ENCODE peak calls at places on chromosomes 3 and 15, in six cellular contexts. One of them, this sample, is unnamed.

GRCh38 chr3:42685363-42685881 is at the start of gene KLHL40:
- DNase-seq in aorta: peak
- DNase-seq in NCI-H2029: no peak
- DNase-seq in H9: no peak
- DNase-seq in fibroblast of gingiva: no peak
- DNase-seq in NCI-H1436 treated with DMSO at 0.1 percent for 48 hours: no peak
- DNase-seq in this sample: no peak

GRCh38 chr3:119352863-119353527 is 58.8 kb downstream of the ARHGAP31 start:
- DNase-seq in aorta: no peak
- DNase-seq in NCI-H2029: no peak
- DNase-seq in H9: no peak
- DNase-seq in fibroblast of gingiva: peak
- DNase-seq in NCI-H1436 treated with DMSO at 0.1 percent for 48 hours: no peak
- DNase-seq in this sample: peak

GRCh38 chr3:52246728-52247454 is 1.3 kb downstream of the PPM1M start:
- DNase-seq in aorta: peak
- DNase-seq in NCI-H2029: no peak
- DNase-seq in H9: peak
- DNase-seq in fibroblast of gingiva: no peak
- DNase-seq in NCI-H1436 treated with DMSO at 0.1 percent for 48 hours: no peak
- DNase-seq in this sample: no peak

GRCh38 chr15:78037779-78038305 is 39.7 kb downstream of the TBC1D2B start:
- DNase-seq in aorta: no peak
- DNase-seq in NCI-H2029: no peak
- DNase-seq in H9: no peak
- DNase-seq in fibroblast of gingiva: no peak
- DNase-seq in NCI-H1436 treated with DMSO at 0.1 percent for 48 hours: no peak
- DNase-seq in this sample: no peak

GRCh38 chr15:29003446-29004233 is 117.9 kb downstream of the APBA2 start:
- DNase-seq in aorta: no peak
- DNase-seq in NCI-H2029: no peak
- DNase-seq in H9: no peak
- DNase-seq in fibroblast of gingiva: no peak
- DNase-seq in NCI-H1436 treated with DMSO at 0.1 percent for 48 hours: no peak
- DNase-seq in this sample: no peak

GRCh38 chr3:194773666-194774455 is 88.2 kb downstream of the FAM43A start:
- DNase-seq in aorta: no peak
- DNase-seq in NCI-H2029: no peak
- DNase-seq in H9: no peak
- DNase-seq in fibroblast of gingiva: peak
- DNase-seq in NCI-H1436 treated with DMSO at 0.1 percent for 48 hours: no peak
- DNase-seq in this sample: peak

GRCh38 chr3:38582316-38582715 is 67.2 kb downstream of the SCN5A start:
- DNase-seq in aorta: no peak
- DNase-seq in NCI-H2029: no peak
- DNase-seq in H9: no peak
- DNase-seq in fibroblast of gingiva: no peak
- DNase-seq in NCI-H1436 treated with DMSO at 0.1 percent for 48 hours: no peak
- DNase-seq in this sample: no peak

GRCh38 chr3:185813205-185813604 is 11.6 kb downstream of the IGF2BP2 start:
- DNase-seq in aorta: no peak
- DNase-seq in NCI-H2029: no peak
- DNase-seq in H9: no peak
- DNase-seq in fibroblast of gingiva: peak
- DNase-seq in NCI-H1436 treated with DMSO at 0.1 percent for 48 hours: no peak
- DNase-seq in this sample: peak

GRCh38 chr15:35182841-35183479 is 97.9 kb upstream of the NANOGP8 start:
- DNase-seq in aorta: no peak
- DNase-seq in NCI-H2029: no peak
- DNase-seq in H9: peak
- DNase-seq in fibroblast of gingiva: no peak
- DNase-seq in NCI-H1436 treated with DMSO at 0.1 percent for 48 hours: no peak
- DNase-seq in this sample: no peak

GRCh38 chr15:38687340-38687739 is 122.7 kb upstream of the RASGRP1 start:
- DNase-seq in aorta: no peak
- DNase-seq in NCI-H2029: no peak
- DNase-seq in H9: no peak
- DNase-seq in fibroblast of gingiva: peak
- DNase-seq in NCI-H1436 treated with DMSO at 0.1 percent for 48 hours: no peak
- DNase-seq in this sample: peak

GRCh38 chr15:47422901-47423300 is 294.4 kb upstream of the SEMA6D start:
- DNase-seq in aorta: no peak
- DNase-seq in NCI-H2029: no peak
- DNase-seq in H9: no peak
- DNase-seq in fibroblast of gingiva: peak
- DNase-seq in NCI-H1436 treated with DMSO at 0.1 percent for 48 hours: no peak
- DNase-seq in this sample: peak

GRCh38 chr15:93467327-93467726 is 378.3 kb upstream of the RGMA start:
- DNase-seq in aorta: peak
- DNase-seq in NCI-H2029: peak
- DNase-seq in H9: no peak
- DNase-seq in fibroblast of gingiva: no peak
- DNase-seq in NCI-H1436 treated with DMSO at 0.1 percent for 48 hours: no peak
- DNase-seq in this sample: no peak

GRCh38 chr3:172746476-172746875 is 4.0 kb upstream of the ECT2 start:
- DNase-seq in aorta: no peak
- DNase-seq in NCI-H2029: no peak
- DNase-seq in H9: no peak
- DNase-seq in fibroblast of gingiva: no peak
- DNase-seq in NCI-H1436 treated with DMSO at 0.1 percent for 48 hours: no peak
- DNase-seq in this sample: peak

GRCh38 chr3:141926929-141927328 is 50.5 kb downstream of the ATP1B3 start:
- DNase-seq in aorta: peak
- DNase-seq in NCI-H2029: no peak
- DNase-seq in H9: no peak
- DNase-seq in fibroblast of gingiva: no peak
- DNase-seq in NCI-H1436 treated with DMSO at 0.1 percent for 48 hours: no peak
- DNase-seq in this sample: no peak

GRCh38 chr15:67998599-67999122 is 55.5 kb upstream of the PIAS1 start:
- DNase-seq in aorta: no peak
- DNase-seq in NCI-H2029: no peak
- DNase-seq in H9: no peak
- DNase-seq in fibroblast of gingiva: peak
- DNase-seq in NCI-H1436 treated with DMSO at 0.1 percent for 48 hours: no peak
- DNase-seq in this sample: peak

GRCh38 chr15:42215854-42216829 is 8.0 kb upstream of the VPS39 start:
- DNase-seq in aorta: no peak
- DNase-seq in NCI-H2029: no peak
- DNase-seq in H9: no peak
- DNase-seq in fibroblast of gingiva: peak
- DNase-seq in NCI-H1436 treated with DMSO at 0.1 percent for 48 hours: no peak
- DNase-seq in this sample: peak

GRCh38 chr3:129917423-129918007 is 24.0 kb upstream of the TMCC1 start:
- DNase-seq in aorta: no peak
- DNase-seq in NCI-H2029: no peak
- DNase-seq in H9: no peak
- DNase-seq in fibroblast of gingiva: no peak
- DNase-seq in NCI-H1436 treated with DMSO at 0.1 percent for 48 hours: no peak
- DNase-seq in this sample: no peak

GRCh38 chr3:14170569-14171159 is 7.7 kb downstream of the XPC start:
- DNase-seq in aorta: no peak
- DNase-seq in NCI-H2029: no peak
- DNase-seq in H9: no peak
- DNase-seq in fibroblast of gingiva: peak
- DNase-seq in NCI-H1436 treated with DMSO at 0.1 percent for 48 hours: no peak
- DNase-seq in this sample: peak

GRCh38 chr15:69472575-69472974 is 20.0 kb downstream of the RPLP1 start:
- DNase-seq in aorta: no peak
- DNase-seq in NCI-H2029: no peak
- DNase-seq in H9: no peak
- DNase-seq in fibroblast of gingiva: no peak
- DNase-seq in NCI-H1436 treated with DMSO at 0.1 percent for 48 hours: no peak
- DNase-seq in this sample: no peak

GRCh38 chr3:41808152-41808551 is 153.8 kb downstream of the ULK4 start:
- DNase-seq in aorta: no peak
- DNase-seq in NCI-H2029: peak
- DNase-seq in H9: no peak
- DNase-seq in fibroblast of gingiva: peak
- DNase-seq in NCI-H1436 treated with DMSO at 0.1 percent for 48 hours: no peak
- DNase-seq in this sample: peak

GRCh38 chr15:70597056-70597603 is 166.2 kb downstream of the UACA start:
- DNase-seq in aorta: no peak
- DNase-seq in NCI-H2029: no peak
- DNase-seq in H9: peak
- DNase-seq in fibroblast of gingiva: no peak
- DNase-seq in NCI-H1436 treated with DMSO at 0.1 percent for 48 hours: no peak
- DNase-seq in this sample: peak

GRCh38 chr15:85164841-85165466 is 183.3 kb downstream of the PDE8A start:
- DNase-seq in aorta: no peak
- DNase-seq in NCI-H2029: no peak
- DNase-seq in H9: no peak
- DNase-seq in fibroblast of gingiva: no peak
- DNase-seq in NCI-H1436 treated with DMSO at 0.1 percent for 48 hours: no peak
- DNase-seq in this sample: no peak

GRCh38 chr3:105353485-105354161 is 13.1 kb upstream of the ALCAM start:
- DNase-seq in aorta: peak
- DNase-seq in NCI-H2029: no peak
- DNase-seq in H9: peak
- DNase-seq in fibroblast of gingiva: no peak
- DNase-seq in NCI-H1436 treated with DMSO at 0.1 percent for 48 hours: no peak
- DNase-seq in this sample: peak

GRCh38 chr3:193660698-193661400 is 67.8 kb downstream of the OPA1 start:
- DNase-seq in aorta: no peak
- DNase-seq in NCI-H2029: no peak
- DNase-seq in H9: no peak
- DNase-seq in fibroblast of gingiva: no peak
- DNase-seq in NCI-H1436 treated with DMSO at 0.1 percent for 48 hours: no peak
- DNase-seq in this sample: no peak

GRCh38 chr3:168088106-168088722 is 7.5 kb downstream of the GOLIM4 start:
- DNase-seq in aorta: no peak
- DNase-seq in NCI-H2029: no peak
- DNase-seq in H9: peak
- DNase-seq in fibroblast of gingiva: no peak
- DNase-seq in NCI-H1436 treated with DMSO at 0.1 percent for 48 hours: no peak
- DNase-seq in this sample: peak

GRCh38 chr3:122409392-122409791 is 6.5 kb downstream of the WDR5B start:
- DNase-seq in aorta: no peak
- DNase-seq in NCI-H2029: no peak
- DNase-seq in H9: no peak
- DNase-seq in fibroblast of gingiva: no peak
- DNase-seq in NCI-H1436 treated with DMSO at 0.1 percent for 48 hours: no peak
- DNase-seq in this sample: no peak

GRCh38 chr15:81767076-81767475 is 278.7 kb downstream of the MEX3B start:
- DNase-seq in aorta: no peak
- DNase-seq in NCI-H2029: no peak
- DNase-seq in H9: no peak
- DNase-seq in fibroblast of gingiva: no peak
- DNase-seq in NCI-H1436 treated with DMSO at 0.1 percent for 48 hours: no peak
- DNase-seq in this sample: no peak

This sample was measured in adipocyte.